ENCODE peak calls at places on chromosomes 16 and 17, in four cellular contexts. L, T, Q and O are unnamed samples.

GRCh38 chr16:11612110-11612981 is 25.6 kb upstream of the LITAF start:
- DNase-seq in L (no peak), Q (no peak), T (no peak), O (no peak)

GRCh38 chr17:61536417-61536955 is 54.5 kb downstream of the NACA2 start:
- DNase-seq in Q (no peak), L (no peak), T (peak; percentile 1), O (no peak)

GRCh38 chr17:4247981-4248388 is 15.8 kb downstream of the ANKFY1 start:
- DNase-seq in Q (no peak), T (no peak), L (no peak), O (no peak)

GRCh38 chr16:20242568-20243240 is 84.6 kb downstream of the GP2 start:
- DNase-seq in L (no peak), T (no peak), Q (no peak), O (no peak)

GRCh38 chr17:82246365-82247174 is 17.7 kb downstream of the SLC16A3 start:
- DNase-seq in T (peak; percentile 48), L (no peak), Q (no peak), O (no peak)

GRCh38 chr17:76527430-76528111 is 9.9 kb downstream of the CYGB start:
- DNase-seq in L (peak; percentile 62), T (peak; percentile 95), Q (peak; percentile 44), O (peak; percentile 63)

GRCh38 chr17:77961741-77962140 is 3.2 kb downstream of the TNRC6C start:
- DNase-seq in L (no peak), Q (no peak), T (no peak), O (no peak)

GRCh38 chr17:54968954-54969400 is 412 bp downstream of the STXBP4 start:
- DNase-seq in L (no peak), T (peak; percentile 43), Q (no peak), O (no peak)

GRCh38 chr17:82848022-82848592 is 8.3 kb upstream of the ZNF750 start:
- DNase-seq in T (peak; percentile 13), Q (peak; percentile 37), L (no peak), O (peak; percentile 75)

GRCh38 chr17:45146616-45147101 is 1.6 kb upstream of the HEXIM1 start:
- DNase-seq in T (peak; percentile 79), Q (no peak), L (no peak), O (no peak)

GRCh38 chr17:61770752-61771533 is 92.4 kb downstream of the BRIP1 start:
- DNase-seq in L (no peak), T (peak; percentile 11), Q (no peak), O (no peak)

GRCh38 chr16:3745751-3746355 is 28.5 kb upstream of the TRAP1 start:
- DNase-seq in Q (no peak), L (no peak), T (peak; percentile 16), O (no peak)

GRCh38 chr16:12415072-12415471 is 388.6 kb downstream of the CPPED1 start:
- DNase-seq in L (no peak), T (no peak), Q (no peak), O (no peak)

GRCh38 chr17:4956493-4957061 is 5.7 kb downstream of the ENO3 start:
- DNase-seq in L (no peak), T (no peak), Q (peak; percentile 46), O (no peak)

GRCh38 chr17:69802045-69802740 is 272.8 kb upstream of the KCNJ16 start:
- DNase-seq in Q (no peak), T (no peak), L (no peak), O (no peak)